ENCODE peak calls at places on chromosomes 5 and 9, in four cellular contexts. M is tibial nerve, D is spleen, N is dorsolateral prefrontal cortex. H is an unnamed sample.
A peak's percentile ranks its signal among the peaks of the same experiment; 100 is the strongest.

GRCh38 chr5:67182406-67182805 is 14.2 kb downstream of the CD180 start:
- DNase-seq in D (peak; percentile 73), N (no peak), M (no peak), H (peak; percentile 27)

GRCh38 chr5:14168139-14168792 is 25.1 kb downstream of the TRIO start:
- DNase-seq in N (no peak), M (no peak), D (no peak), H (no peak)

GRCh38 chr9:77514886-77515711 is 133.0 kb downstream of the GNA14 start:
- DNase-seq in D (no peak), M (no peak), N (no peak), H (no peak)

GRCh38 chr5:4883388-4883787 is 256.7 kb upstream of the ADAMTS16 start:
- DNase-seq in N (no peak), M (no peak), D (no peak), H (no peak)

GRCh38 chr5:59709346-59709821 is 184.1 kb downstream of the PDE4D start:
- DNase-seq in M (no peak), D (no peak), N (no peak), H (peak; percentile 55)

GRCh38 chr5:43514471-43514815 is 505 bp downstream of the C5orf34 start:
- DNase-seq in N (no peak), M (no peak), D (no peak), H (no peak)

GRCh38 chr5:54206580-54207229 is 103.7 kb downstream of the ARL15 start:
- DNase-seq in N (no peak), D (no peak), M (no peak), H (no peak)

GRCh38 chr5:16763211-16763610 is 146.4 kb upstream of the RETREG1 start:
- DNase-seq in N (no peak), D (no peak), M (no peak), H (no peak)

GRCh38 chr9:89154651-89155336 is 23.8 kb downstream of the SHC3 start:
- DNase-seq in M (no peak), N (no peak), D (no peak), H (no peak)

GRCh38 chr5:150603491-150603890 is 37.0 kb upstream of the SYNPO start:
- DNase-seq in N (no peak), D (peak; percentile 33), M (no peak), H (no peak)

DNA sequence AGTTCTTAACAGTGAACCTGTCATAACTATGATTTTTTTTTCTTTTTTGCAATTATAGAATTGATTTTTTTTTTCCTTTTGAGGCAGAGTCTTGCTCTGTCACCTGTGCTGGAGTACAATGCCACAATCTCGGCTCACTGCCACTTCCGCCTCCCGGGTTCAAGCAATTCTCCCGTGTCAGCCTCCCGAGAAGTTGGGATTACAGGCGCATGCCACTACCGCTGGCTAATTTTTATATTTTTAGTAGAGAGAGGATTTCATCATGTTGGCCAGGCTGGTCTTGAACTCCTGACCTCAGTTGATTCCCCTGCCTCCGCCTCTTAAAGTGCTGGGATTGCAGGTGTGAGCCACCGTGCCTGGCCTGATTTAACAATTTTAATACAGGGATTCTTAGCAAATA is 21.4 kb downstream of the UGCG start:
- DNase-seq in N (no peak), M (no peak), D (no peak), H (no peak)
- H3K27ac ChIP-seq in N (no peak overlapping the region), M (no peak overlapping the region), D (peak overlapping the region; percentile 70), H (no peak overlapping the region)

DNA sequence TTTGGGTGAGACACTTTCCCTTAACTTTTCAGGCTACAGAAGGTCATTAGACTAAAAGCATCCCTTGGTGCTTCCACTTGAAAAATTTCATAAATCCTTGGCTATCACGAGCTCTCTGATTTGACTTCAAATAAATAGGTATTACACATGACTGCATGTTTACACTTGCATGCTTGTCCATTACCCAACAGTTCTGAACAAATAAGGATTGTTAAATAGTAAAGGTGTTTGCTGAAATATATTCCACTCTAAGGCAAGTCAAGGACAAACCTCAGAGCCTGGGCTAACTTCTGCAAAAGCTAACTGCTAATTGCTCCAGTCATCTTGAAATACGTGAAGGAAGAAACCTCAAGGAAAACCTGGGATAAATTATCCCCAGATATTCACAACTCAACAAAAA is 14.5 kb downstream of the FBXW2 start:
- DNase-seq in M (no peak), D (no peak), N (no peak), H (no peak)
- H3K27ac ChIP-seq in M (no peak overlapping the region), D (peak overlapping the region; percentile 27), N (no peak overlapping the region), H (no peak overlapping the region)

DNA sequence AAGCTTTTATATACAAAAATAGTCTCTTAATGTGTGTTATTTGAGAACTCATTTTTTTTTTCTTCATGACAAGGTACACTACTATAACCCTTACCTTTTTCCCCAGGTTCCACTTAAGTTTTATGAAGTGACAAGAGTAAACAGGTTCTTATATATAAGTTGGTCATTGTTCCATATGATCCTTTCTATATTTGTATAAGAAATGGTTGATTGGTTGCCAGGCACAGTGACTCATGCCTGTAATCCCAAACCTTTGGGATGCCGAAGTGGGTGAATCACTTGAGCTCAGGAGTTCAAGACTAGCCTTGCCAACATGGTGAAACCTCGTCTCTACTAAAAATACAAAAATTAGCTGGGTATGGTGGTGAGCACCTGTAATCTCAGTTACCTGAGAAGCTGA is 108.3 kb downstream of the PCSK1 start:
- DNase-seq in N (no peak), M (no peak), D (no peak), H (no peak)
- H3K27ac ChIP-seq in N (no peak overlapping the region), M (no peak overlapping the region), D (no peak overlapping the region), H (no peak overlapping the region)

GRCh38 chr5:106254784-106255183 is 1416.0 kb downstream of the EFNA5 start:
- DNase-seq in D (no peak), N (no peak), M (no peak), H (peak; percentile 67)
- H3K27ac ChIP-seq in D (no peak overlapping the region), N (no peak overlapping the region), M (no peak overlapping the region), H (no peak overlapping the region)